ENCODE peak calls at places on chromosome 18, in five cellular contexts. S, C, D, E and V are unnamed samples.

GRCh38 chr18:10793730-10794370 is 268.0 kb downstream of the NAPG start:
- DNase-seq in S (no peak), C (no peak), D (no peak), E (no peak), V (no peak)

GRCh38 chr18:812673-813404 is 797 bp upstream of the YES1 start:
- DNase-seq in S (peak), C (peak), D (peak), E (peak), V (no peak)

GRCh38 chr18:11871501-11871900 is 20.3 kb downstream of the CHMP1B start:
- DNase-seq in S (no peak), C (no peak), D (no peak), E (no peak), V (no peak)

GRCh38 chr18:55159027-55159426 is 199.8 kb upstream of the CCDC68 start:
- DNase-seq in S (no peak), C (no peak), D (no peak), E (no peak), V (no peak)

GRCh38 chr18:62399781-62400308 is 74.7 kb downstream of the TNFRSF11A start:
- DNase-seq in S (no peak), C (no peak), D (peak), E (no peak), V (no peak)

GRCh38 chr18:12076424-12077140 is 17.1 kb upstream of the ANKRD62 start:
- DNase-seq in S (no peak), C (no peak), D (no peak), E (no peak), V (no peak)

GRCh38 chr18:7567487-7568425 is 640 bp downstream of the PTPRM start:
- DNase-seq in S (no peak), C (peak), D (peak), E (peak), V (peak)

GRCh38 chr18:44719519-44720060 is 38.9 kb downstream of the SETBP1 start:
- DNase-seq in S (no peak), C (no peak), D (no peak), E (no peak), V (no peak)

GRCh38 chr18:12236141-12236540 is 18.0 kb upstream of the CIDEA start:
- DNase-seq in S (no peak), C (no peak), D (no peak), E (no peak), V (no peak)

GRCh38 chr18:27749189-27749588 is 427.7 kb downstream of the CDH2 start:
- DNase-seq in S (no peak), C (no peak), D (no peak), E (no peak), V (no peak)

GRCh38 chr18:497688-498087 is 2.8 kb downstream of the COLEC12 start:
- DNase-seq in S (no peak), C (no peak), D (no peak), E (no peak), V (no peak)

GRCh38 chr18:80210312-80211083 is 36.8 kb downstream of the PARD6G start:
- DNase-seq in S (no peak), C (no peak), D (peak), E (no peak), V (no peak)

GRCh38 chr18:70373062-70373519 is 84.2 kb downstream of the SOCS6 start:
- DNase-seq in S (no peak), C (peak), D (no peak), E (no peak), V (peak)

GRCh38 chr18:45658756-45659155 is 43.5 kb downstream of the SLC14A2 start:
- DNase-seq in S (no peak), C (peak), D (no peak), E (no peak), V (no peak)

GRCh38 chr18:75548353-75548752 is 120.8 kb upstream of the SMIM21 start:
- DNase-seq in S (no peak), C (no peak), D (no peak), E (no peak), V (no peak)

GRCh38 chr18:42183746-42184145 is 228.7 kb downstream of the PIK3C3 start:
- DNase-seq in S (no peak), C (peak), D (no peak), E (no peak), V (no peak)

GRCh38 chr18:75247601-75248421 is 37.2 kb downstream of the TSHZ1 start:
- DNase-seq in S (no peak), C (peak), D (no peak), E (no peak), V (no peak)

GRCh38 chr18:905948-906415 is 1.3 kb downstream of the ADCYAP1 start:
- DNase-seq in S (no peak), C (no peak), D (no peak), E (no peak), V (no peak)

GRCh38 chr18:7677424-7677823 is 110.3 kb downstream of the PTPRM start:
- DNase-seq in S (no peak), C (no peak), D (no peak), E (no peak), V (no peak)

GRCh38 chr18:45103319-45104070 is 422.8 kb downstream of the SETBP1 start:
- DNase-seq in S (no peak), C (no peak), D (no peak), E (no peak), V (no peak)

GRCh38 chr18:28189400-28190239 is 12.7 kb upstream of the CDH2 start:
- DNase-seq in S (no peak), C (peak), D (peak), E (no peak), V (no peak)

GRCh38 chr18:35616664-35617423 is 35.3 kb downstream of the GALNT1 start:
- DNase-seq in S (peak), C (peak), D (peak), E (peak), V (peak)

GRCh38 chr18:13813271-13813849 is 10.6 kb upstream of the MC5R start:
- DNase-seq in S (no peak), C (peak), D (peak), E (no peak), V (peak)

GRCh38 chr18:59502222-59502898 is 143.3 kb upstream of the LMAN1 start:
- DNase-seq in S (no peak), C (peak), D (no peak), E (no peak), V (no peak)

GRCh38 chr18:79343567-79344207 is 52.0 kb upstream of the NFATC1 start:
- DNase-seq in S (no peak), C (no peak), D (peak), E (no peak), V (no peak)

GRCh38 chr18:3354506-3354905 is 92.6 kb downstream of the MYL12B start:
- DNase-seq in S (no peak), C (no peak), D (no peak), E (no peak), V (no peak)

GRCh38 chr18:2805970-2806943 is 40.5 kb upstream of the EMILIN2 start:
- DNase-seq in S (no peak), C (peak), D (no peak), E (no peak), V (no peak)

GRCh38 chr18:75679347-75679746 is 251.8 kb upstream of the SMIM21 start:
- DNase-seq in S (no peak), C (no peak), D (no peak), E (peak), V (no peak)

GRCh38 chr18:63994783-63995399 is 25.0 kb downstream of the SERPINB8 start:
- DNase-seq in S (no peak), C (peak), D (peak), E (peak), V (peak)

GRCh38 chr18:36640005-36640952 is 188.5 kb downstream of the TPGS2 start:
- DNase-seq in S (no peak), C (no peak), D (no peak), E (no peak), V (no peak)

GRCh38 chr18:32669549-32670165 is 103.2 kb downstream of the KLHL14 start:
- DNase-seq in S (no peak), C (no peak), D (no peak), E (no peak), V (no peak)